ENCODE peak calls at places on chromosomes 11 and 22, in four cellular contexts. One of them, this sample, is unnamed.

GRCh38 chr11:33942954-33943353 is 51.1 kb upstream of the LMO2 start:
- DNase-seq in foreskin fibroblast: peak; percentile 33
- DNase-seq in CD8-positive, alpha-beta T cell: no peak
- DNase-seq in AG10803: peak; percentile 78
- DNase-seq in this sample: no peak

GRCh38 chr11:122853971-122854446 is 15.7 kb downstream of the CRTAM start:
- DNase-seq in foreskin fibroblast: peak; percentile 54
- DNase-seq in CD8-positive, alpha-beta T cell: no peak
- DNase-seq in AG10803: peak; percentile 80
- DNase-seq in this sample: no peak

GRCh38 chr11:72250661-72251465 is 6.9 kb upstream of the PHOX2A start:
- DNase-seq in foreskin fibroblast: no peak
- DNase-seq in CD8-positive, alpha-beta T cell: no peak
- DNase-seq in AG10803: no peak
- DNase-seq in this sample: peak; percentile 79

GRCh38 chr22:31329029-31329428 is 17.1 kb downstream of the PATZ1 start:
- DNase-seq in foreskin fibroblast: no peak
- DNase-seq in CD8-positive, alpha-beta T cell: no peak
- DNase-seq in AG10803: no peak
- DNase-seq in this sample: no peak

GRCh38 chr22:20404881-20405280 is 10.9 kb downstream of the ZNF74 start:
- DNase-seq in foreskin fibroblast: no peak
- DNase-seq in CD8-positive, alpha-beta T cell: no peak
- DNase-seq in AG10803: no peak
- DNase-seq in this sample: no peak

GRCh38 chr22:37058917-37059701 is 7.6 kb downstream of the KCTD17 start:
- DNase-seq in foreskin fibroblast: no peak
- DNase-seq in CD8-positive, alpha-beta T cell: no peak
- DNase-seq in AG10803: no peak
- DNase-seq in this sample: no peak

GRCh38 chr11:30333405-30333804 is 10.5 kb downstream of the ARL14EP start:
- DNase-seq in foreskin fibroblast: peak; percentile 7
- DNase-seq in CD8-positive, alpha-beta T cell: no peak
- DNase-seq in AG10803: no peak
- DNase-seq in this sample: no peak

GRCh38 chr11:46332093-46332567 is 15.1 kb upstream of the DGKZ start:
- DNase-seq in foreskin fibroblast: no peak
- DNase-seq in CD8-positive, alpha-beta T cell: no peak
- DNase-seq in AG10803: no peak
- DNase-seq in this sample: no peak

GRCh38 chr11:102869354-102869753 is 5.4 kb downstream of the MMP12 start:
- DNase-seq in foreskin fibroblast: no peak
- DNase-seq in CD8-positive, alpha-beta T cell: no peak
- DNase-seq in AG10803: no peak
- DNase-seq in this sample: no peak

GRCh38 chr11:117010808-117011540 is 87.3 kb downstream of the SIK3 start:
- DNase-seq in foreskin fibroblast: peak; percentile 87
- DNase-seq in CD8-positive, alpha-beta T cell: no peak
- DNase-seq in AG10803: peak; percentile 97
- DNase-seq in this sample: no peak

GRCh38 chr11:86068138-86068861 is 584 bp downstream of the PICALM start:
- DNase-seq in foreskin fibroblast: no peak
- DNase-seq in CD8-positive, alpha-beta T cell: peak; percentile 64
- DNase-seq in AG10803: peak; percentile 24
- DNase-seq in this sample: peak; percentile 88

GRCh38 chr11:67644042-67644441 is 4.5 kb upstream of the TBX10 start:
- DNase-seq in foreskin fibroblast: no peak
- DNase-seq in CD8-positive, alpha-beta T cell: no peak
- DNase-seq in AG10803: no peak
- DNase-seq in this sample: no peak

GRCh38 chr22:26828311-26828710 is 170.9 kb downstream of the MIAT start:
- DNase-seq in foreskin fibroblast: peak; percentile 6
- DNase-seq in CD8-positive, alpha-beta T cell: no peak
- DNase-seq in AG10803: peak; percentile 37
- DNase-seq in this sample: no peak

GRCh38 chr11:105315287-105315686 is 175.7 kb upstream of the CARD18 start:
- DNase-seq in foreskin fibroblast: no peak
- DNase-seq in CD8-positive, alpha-beta T cell: no peak
- DNase-seq in AG10803: no peak
- DNase-seq in this sample: no peak

GRCh38 chr11:35330156-35330889 is 89.0 kb downstream of the SLC1A2 start:
- DNase-seq in foreskin fibroblast: no peak
- DNase-seq in CD8-positive, alpha-beta T cell: no peak
- DNase-seq in AG10803: no peak
- DNase-seq in this sample: no peak

GRCh38 chr11:45527898-45528297 is 137.5 kb downstream of the CHST1 start:
- DNase-seq in foreskin fibroblast: no peak
- DNase-seq in CD8-positive, alpha-beta T cell: no peak
- DNase-seq in AG10803: no peak
- DNase-seq in this sample: no peak

GRCh38 chr11:86760577-86760976 is 39.8 kb upstream of the PRSS23 start:
- DNase-seq in foreskin fibroblast: no peak
- DNase-seq in CD8-positive, alpha-beta T cell: no peak
- DNase-seq in AG10803: no peak
- DNase-seq in this sample: no peak

GRCh38 chr11:19810852-19811251 is 98.2 kb downstream of the NAV2 start:
- DNase-seq in foreskin fibroblast: no peak
- DNase-seq in CD8-positive, alpha-beta T cell: no peak
- DNase-seq in AG10803: no peak
- DNase-seq in this sample: no peak

GRCh38 chr11:5624489-5625278 is at the start of gene TRIM34:
- DNase-seq in foreskin fibroblast: peak; percentile 23
- DNase-seq in CD8-positive, alpha-beta T cell: peak; percentile 72
- DNase-seq in AG10803: peak; percentile 62
- DNase-seq in this sample: no peak

GRCh38 chr22:37089451-37089850 is 20.1 kb downstream of the TMPRSS6 start:
- DNase-seq in foreskin fibroblast: no peak
- DNase-seq in CD8-positive, alpha-beta T cell: no peak
- DNase-seq in AG10803: no peak
- DNase-seq in this sample: no peak

GRCh38 chr11:34359548-34359891 is 1.7 kb upstream of the ABTB2 start:
- DNase-seq in foreskin fibroblast: no peak
- DNase-seq in CD8-positive, alpha-beta T cell: no peak
- DNase-seq in AG10803: no peak
- DNase-seq in this sample: no peak

GRCh38 chr11:12155696-12156095 is 45.3 kb downstream of the MICAL2 start:
- DNase-seq in foreskin fibroblast: no peak
- DNase-seq in CD8-positive, alpha-beta T cell: no peak
- DNase-seq in AG10803: no peak
- DNase-seq in this sample: no peak

GRCh38 chr22:21680830-21681565 is 15.2 kb downstream of the PPIL2 start:
- DNase-seq in foreskin fibroblast: no peak
- DNase-seq in CD8-positive, alpha-beta T cell: no peak
- DNase-seq in AG10803: no peak
- DNase-seq in this sample: no peak

GRCh38 chr11:129225190-129225589 is 33.1 kb upstream of the ARHGAP32 start:
- DNase-seq in foreskin fibroblast: peak; percentile 65
- DNase-seq in CD8-positive, alpha-beta T cell: no peak
- DNase-seq in AG10803: peak; percentile 15
- DNase-seq in this sample: no peak

GRCh38 chr22:35684270-35684700 is 33.4 kb upstream of the APOL5 start:
- DNase-seq in foreskin fibroblast: peak; percentile 66
- DNase-seq in CD8-positive, alpha-beta T cell: no peak
- DNase-seq in AG10803: peak; percentile 63
- DNase-seq in this sample: no peak
- TF ChIP-seq CTCF in foreskin fibroblast: peak; percentile 35
- TF ChIP-seq CTCF in CD8-positive, alpha-beta T cell: no peak
- TF ChIP-seq CTCF in AG10803: peak; percentile 55
- TF ChIP-seq CTCF in this sample: peak; percentile 53

GRCh38 chr11:7898666-7899283 is 32.3 kb downstream of the OR10A6 start:
- DNase-seq in foreskin fibroblast: no peak
- DNase-seq in CD8-positive, alpha-beta T cell: no peak
- DNase-seq in AG10803: no peak
- DNase-seq in this sample: no peak
- TF ChIP-seq CTCF in foreskin fibroblast: no peak
- TF ChIP-seq CTCF in CD8-positive, alpha-beta T cell: no peak
- TF ChIP-seq CTCF in AG10803: no peak
- TF ChIP-seq CTCF in this sample: no peak

DNA sequence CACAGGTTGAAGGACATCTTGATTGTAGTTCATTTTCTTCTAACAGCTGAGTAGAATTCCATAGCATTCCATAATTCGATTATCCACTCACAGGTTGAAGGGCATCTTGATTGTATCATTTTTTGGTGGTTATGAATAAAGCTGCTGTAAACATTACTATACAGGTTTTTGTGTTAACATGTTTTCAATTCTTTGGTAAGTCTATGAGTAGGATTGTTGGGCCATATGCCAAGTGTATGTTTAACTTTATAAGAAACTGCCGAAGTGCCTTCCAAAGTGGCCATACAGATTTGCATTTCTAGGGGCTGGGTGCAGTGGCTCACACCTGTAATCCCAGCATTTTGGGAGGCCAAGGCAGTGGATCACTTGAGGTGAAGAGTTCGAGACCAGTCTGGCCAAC is 44.6 kb downstream of the ANKRD42 start:
- DNase-seq in foreskin fibroblast: no peak
- DNase-seq in CD8-positive, alpha-beta T cell: no peak
- DNase-seq in AG10803: no peak
- DNase-seq in this sample: no peak
- TF ChIP-seq CTCF in foreskin fibroblast: no peak
- TF ChIP-seq CTCF in CD8-positive, alpha-beta T cell: no peak
- TF ChIP-seq CTCF in AG10803: no peak
- TF ChIP-seq CTCF in this sample: no peak

GRCh38 chr11:59584294-59584693 is 31.3 kb downstream of the OSBP start:
- DNase-seq in foreskin fibroblast: no peak
- DNase-seq in CD8-positive, alpha-beta T cell: no peak
- DNase-seq in AG10803: no peak
- DNase-seq in this sample: no peak
- TF ChIP-seq CTCF in foreskin fibroblast: no peak
- TF ChIP-seq CTCF in CD8-positive, alpha-beta T cell: no peak
- TF ChIP-seq CTCF in AG10803: no peak
- TF ChIP-seq CTCF in this sample: no peak

DNA sequence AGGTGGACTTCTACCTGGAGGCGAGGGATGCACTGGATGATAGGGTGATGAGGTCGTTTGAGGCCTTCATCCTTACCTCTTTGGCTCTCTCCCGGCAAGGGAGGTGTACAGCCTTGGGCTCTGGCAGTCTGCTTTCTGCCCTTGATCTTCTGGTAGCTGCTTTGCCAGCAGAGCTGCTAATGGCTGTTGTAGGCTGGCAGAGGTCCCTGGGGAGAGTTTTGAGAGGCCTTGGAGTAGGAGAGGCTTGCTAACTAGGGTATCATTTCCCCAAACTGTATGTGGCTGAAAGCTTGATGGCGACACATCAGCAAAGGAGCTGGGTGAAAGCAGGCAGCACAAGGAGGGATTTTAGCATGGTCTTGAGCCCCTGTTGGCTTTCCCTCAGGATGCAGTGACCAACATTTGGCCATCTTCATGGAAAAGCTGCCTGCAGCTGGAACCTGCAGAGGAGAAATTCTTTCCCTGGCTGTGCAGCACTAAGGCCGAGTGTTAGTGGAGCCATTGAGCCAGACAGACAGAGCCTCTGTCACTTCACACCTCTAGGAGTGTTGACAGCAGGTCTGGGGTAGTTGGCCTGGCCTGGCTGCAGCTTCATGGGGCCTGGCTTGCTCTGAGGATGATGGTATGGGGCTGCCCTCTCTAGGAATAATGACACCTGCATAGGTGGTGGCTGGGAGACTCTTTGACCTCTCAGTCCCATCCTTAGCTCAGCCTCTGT is 3.5 kb upstream of the AMPD3 start:
- DNase-seq in foreskin fibroblast: no peak
- DNase-seq in CD8-positive, alpha-beta T cell: no peak
- DNase-seq in AG10803: no peak
- DNase-seq in this sample: no peak
- TF ChIP-seq CTCF in foreskin fibroblast: no peak
- TF ChIP-seq CTCF in CD8-positive, alpha-beta T cell: no peak
- TF ChIP-seq CTCF in AG10803: no peak
- TF ChIP-seq CTCF in this sample: peak; percentile 35

GRCh38 chr11:15945726-15946125 is 410.6 kb downstream of the SOX6 start:
- DNase-seq in foreskin fibroblast: no peak
- DNase-seq in CD8-positive, alpha-beta T cell: no peak
- DNase-seq in AG10803: no peak
- DNase-seq in this sample: no peak
- TF ChIP-seq CTCF in foreskin fibroblast: no peak
- TF ChIP-seq CTCF in CD8-positive, alpha-beta T cell: no peak
- TF ChIP-seq CTCF in AG10803: no peak
- TF ChIP-seq CTCF in this sample: no peak

DNA sequence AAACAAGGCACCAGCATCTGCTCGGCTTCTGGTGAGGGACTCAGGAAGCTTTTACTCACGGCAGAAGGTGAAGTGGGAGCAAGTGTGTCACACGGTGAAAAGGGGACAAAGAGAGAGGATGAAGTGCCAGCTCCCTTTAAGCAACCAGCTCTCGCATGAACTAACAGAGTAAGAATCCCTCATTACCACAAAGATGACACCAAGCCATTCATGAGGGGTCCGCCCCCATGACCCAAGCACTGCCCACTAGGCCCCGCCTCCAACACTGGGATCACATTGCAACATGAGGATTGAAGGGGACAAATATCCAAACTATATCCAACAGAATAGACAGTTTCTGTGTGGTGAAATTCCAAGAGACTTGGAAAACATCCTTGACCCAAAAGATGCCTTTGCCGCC is 198.1 kb upstream of the POU2AF2 start:
- DNase-seq in foreskin fibroblast: no peak
- DNase-seq in CD8-positive, alpha-beta T cell: no peak
- DNase-seq in AG10803: no peak
- DNase-seq in this sample: no peak
- TF ChIP-seq CTCF in foreskin fibroblast: no peak
- TF ChIP-seq CTCF in CD8-positive, alpha-beta T cell: no peak
- TF ChIP-seq CTCF in AG10803: no peak
- TF ChIP-seq CTCF in this sample: no peak

This sample was measured in chondrocyte.